ENCODE peak calls at places on chromosome 1, in ten cellular contexts. Z is naive thymus-derived CD8-positive, alpha-beta T cell; B is T-helper 2 cell; I is K562; Q is kidney tubule cell; D is skeletal muscle cell; J is left lung; U is NAMALWA; K is GM23248; F is small intestine. L is an unnamed sample.

GRCh38 chr1:240188139-240188538 is 96.5 kb downstream of the FMN2 start:
- DNase-seq in Z (no peak), B (no peak), I (no peak), Q (no peak), D (no peak), J (no peak), U (no peak), K (no peak), F (no peak), L (no peak)

GRCh38 chr1:27142464-27142863 is 12.5 kb downstream of the SLC9A1 start:
- DNase-seq in Z (no peak), B (no peak), I (no peak), Q (peak; percentile 87), D (no peak), J (no peak), U (no peak), K (no peak), F (no peak), L (no peak)

GRCh38 chr1:46166521-46167462 is 8.1 kb upstream of the TSPAN1 start:
- DNase-seq in Z (peak; percentile 54), B (peak; percentile 61), I (no peak), Q (no peak), D (no peak), J (peak; percentile 50), U (no peak), K (peak; percentile 45), F (no peak), L (no peak)

GRCh38 chr1:46053734-46054133 is 78.7 kb downstream of the PIK3R3 start:
- DNase-seq in Z (no peak), B (no peak), I (no peak), Q (no peak), D (no peak), J (no peak), U (no peak), K (no peak), F (peak; percentile 67), L (no peak)

GRCh38 chr1:225343618-225344017 is 84.2 kb downstream of the LBR start:
- DNase-seq in Z (no peak), B (peak; percentile 9), I (peak; percentile 13), Q (peak; percentile 25), D (no peak), J (no peak), U (peak; percentile 56), K (peak; percentile 24), F (peak; percentile 30), L (peak; percentile 39)

GRCh38 chr1:208455821-208456220 is 211.6 kb upstream of the PLXNA2 start:
- DNase-seq in Z (no peak), B (no peak), I (no peak), Q (peak; percentile 55), D (peak; percentile 6), J (no peak), U (no peak), K (peak; percentile 51), F (no peak), L (peak; percentile 3)

GRCh38 chr1:53371851-53372250 is 44.0 kb upstream of the LRP8 start:
- DNase-seq in Z (no peak), B (no peak), I (no peak), Q (no peak), D (no peak), J (no peak), U (no peak), K (no peak), F (no peak), L (no peak)

GRCh38 chr1:37465596-37466517 is 8.5 kb upstream of the ZC3H12A start:
- DNase-seq in Z (no peak), B (no peak), I (no peak), Q (no peak), D (no peak), J (no peak), U (no peak), K (peak; percentile 86), F (peak; percentile 67), L (peak; percentile 71)

GRCh38 chr1:1026599-1027413 is 6.9 kb downstream of the AGRN start:
- DNase-seq in Z (no peak), B (no peak), I (no peak), Q (no peak), D (no peak), J (no peak), U (no peak), K (no peak), F (no peak), L (no peak)

GRCh38 chr1:193971595-193971994 is 785.2 kb upstream of the B3GALT2 start:
- DNase-seq in Z (no peak), B (no peak), I (no peak), Q (peak; percentile 33), D (peak; percentile 1), J (no peak), U (no peak), K (no peak), F (no peak), L (no peak)

GRCh38 chr1:186792870-186793581 is 35.7 kb upstream of the PLA2G4A start:
- DNase-seq in Z (no peak), B (peak; percentile 83), I (no peak), Q (no peak), D (no peak), J (no peak), U (no peak), K (peak; percentile 15), F (no peak), L (no peak)

GRCh38 chr1:201655243-201655642 is 116.3 kb downstream of the NAV1 start:
- DNase-seq in Z (no peak), B (no peak), I (peak; percentile 76), Q (no peak), D (no peak), J (no peak), U (no peak), K (peak; percentile 90), F (no peak), L (peak; percentile 94)

GRCh38 chr1:12052997-12053686 is 10.0 kb upstream of the TNFRSF8 start:
- DNase-seq in Z (no peak), B (no peak), I (no peak), Q (no peak), D (no peak), J (no peak), U (no peak), K (no peak), F (no peak), L (no peak)

GRCh38 chr1:241834733-241835377 is 13.1 kb upstream of the EXO1 start:
- DNase-seq in Z (no peak), B (no peak), I (peak; percentile 45), Q (peak; percentile 54), D (no peak), J (no peak), U (peak; percentile 23), K (peak; percentile 80), F (no peak), L (peak; percentile 78)

GRCh38 chr1:47440849-47441170 is 3.0 kb downstream of the FOXD2 start:
- DNase-seq in Z (no peak), B (no peak), I (no peak), Q (no peak), D (no peak), J (no peak), U (no peak), K (no peak), F (peak; percentile 58), L (no peak)

GRCh38 chr1:226708342-226708780 is 30.7 kb downstream of the ITPKB start:
- DNase-seq in Z (no peak), B (peak; percentile 39), I (no peak), Q (peak; percentile 79), D (peak; percentile 77), J (no peak), U (no peak), K (peak; percentile 94), F (peak; percentile 70), L (peak; percentile 96)

GRCh38 chr1:113459279-113459678 is 69.0 kb downstream of the MAGI3 start:
- DNase-seq in Z (no peak), B (no peak), I (no peak), Q (no peak), D (peak; percentile 33), J (no peak), U (no peak), K (peak; percentile 41), F (no peak), L (peak; percentile 65)

GRCh38 chr1:33370286-33370685 is 49.4 kb upstream of the A3GALT2 start:
- DNase-seq in Z (no peak), B (no peak), I (no peak), Q (no peak), D (no peak), J (no peak), U (no peak), K (peak; percentile 92), F (no peak), L (peak; percentile 71)

GRCh38 chr1:169460193-169460833 is 25.4 kb downstream of the SLC19A2 start:
- DNase-seq in Z (no peak), B (peak; percentile 63), I (no peak), Q (peak; percentile 54), D (no peak), J (peak; percentile 32), U (no peak), K (peak; percentile 64), F (peak; percentile 2), L (peak; percentile 76)

GRCh38 chr1:42162181-42162580 is 2.4 kb downstream of the GUCA2A start:
- DNase-seq in Z (no peak), B (no peak), I (no peak), Q (no peak), D (no peak), J (no peak), U (no peak), K (no peak), F (peak; percentile 18), L (no peak)

GRCh38 chr1:67382292-67382691 is 47.9 kb downstream of the SERBP1 start:
- DNase-seq in Z (no peak), B (no peak), I (no peak), Q (no peak), D (no peak), J (no peak), U (no peak), K (no peak), F (no peak), L (peak; percentile 57)

GRCh38 chr1:241265428-241265827 is 91.6 kb downstream of the RGS7 start:
- DNase-seq in Z (no peak), B (no peak), I (no peak), Q (peak; percentile 3), D (no peak), J (no peak), U (no peak), K (no peak), F (no peak), L (peak; percentile 76)

GRCh38 chr1:53063744-53064515 is 1.9 kb downstream of the PODN start:
- DNase-seq in Z (no peak), B (no peak), I (no peak), Q (no peak), D (no peak), J (no peak), U (no peak), K (no peak), F (no peak), L (no peak)

GRCh38 chr1:152473887-152474537 is 36.6 kb upstream of the LCE5A start:
- DNase-seq in Z (no peak), B (no peak), I (no peak), Q (peak; percentile 46), D (no peak), J (no peak), U (no peak), K (peak; percentile 71), F (no peak), L (peak; percentile 11)

GRCh38 chr1:23751050-23751814 is 8.0 kb downstream of the ELOA start:
- DNase-seq in Z (peak; percentile 8), B (peak; percentile 67), I (peak; percentile 76), Q (peak; percentile 67), D (peak; percentile 14), J (no peak), U (peak; percentile 84), K (peak; percentile 81), F (peak; percentile 65), L (peak; percentile 83)

GRCh38 chr1:210905944-210906453 is 227.9 kb downstream of the KCNH1 start:
- DNase-seq in Z (no peak), B (no peak), I (no peak), Q (no peak), D (no peak), J (no peak), U (no peak), K (no peak), F (no peak), L (no peak)

GRCh38 chr1:198918920-198919319 is 280.1 kb downstream of the PTPRC start:
- DNase-seq in Z (no peak), B (no peak), I (no peak), Q (no peak), D (no peak), J (no peak), U (no peak), K (peak; percentile 24), F (no peak), L (peak; percentile 67)

L was measured in fibroblast of mammary gland.